ENCODE peak calls at places on chromosomes 13 and 19, in eight cellular contexts. O is AG09319, F is mucosa of gallbladder, M is cerebellum, W is posterior cingulate gyrus, L is heart right ventricle, G is Kasumi-1, Z is fibroblast of mammary gland. D is an unnamed sample.
A peak's percentile ranks its signal among the peaks of the same experiment; 100 is the strongest.

GRCh38 chr19:45976180-45976579 is 2.5 kb upstream of the NOVA2 start:
- DNase-seq in W (peak; percentile 75), F (no peak), Z (no peak), M (peak; percentile 57), G (no peak), L (no peak), O (no peak), D (no peak)

GRCh38 chr19:45041125-45041524 is 2.3 kb downstream of the CLASRP start:
- DNase-seq in L (no peak), W (no peak), F (no peak), M (no peak), G (no peak), Z (no peak), O (no peak), D (no peak)

GRCh38 chr19:39469036-39469435 is 11.6 kb upstream of the TIMM50 start:
- DNase-seq in L (no peak), W (no peak), O (no peak), M (no peak), F (no peak), Z (no peak), G (no peak), D (no peak)

GRCh38 chr13:77511552-77511951 is 24.0 kb upstream of the SCEL start:
- DNase-seq in M (no peak), F (no peak), W (no peak), L (no peak), G (no peak), O (no peak), Z (peak; percentile 34), D (no peak)

GRCh38 chr13:60584976-60585375 is 188.0 kb downstream of the TDRD3 start:
- DNase-seq in W (peak; percentile 52), G (no peak), F (no peak), L (no peak), Z (peak; percentile 56), M (no peak), O (no peak), D (no peak)

GRCh38 chr19:342801-343421 is 1.7 kb downstream of the MIER2 start:
- DNase-seq in L (peak; percentile 76), Z (peak; percentile 98), O (peak; percentile 38), G (peak; percentile 53), W (no peak), F (peak; percentile 76), M (no peak), D (no peak)

GRCh38 chr19:13984875-13985741 is 21.0 kb downstream of the RFX1 start:
- DNase-seq in Z (no peak), W (no peak), L (no peak), M (no peak), O (no peak), F (no peak), G (no peak), D (no peak)

GRCh38 chr13:114151565-114152284 is 19.3 kb upstream of the RASA3 start:
- DNase-seq in F (no peak), G (no peak), Z (peak; percentile 81), O (no peak), M (no peak), L (no peak), W (no peak), D (peak; percentile 66)

GRCh38 chr19:41541990-41542584 is 33.9 kb upstream of the CEACAM21 start:
- DNase-seq in W (no peak), M (no peak), F (peak; percentile 67), O (no peak), G (peak; percentile 73), Z (peak; percentile 34), L (peak; percentile 67), D (peak; percentile 82)

GRCh38 chr13:19961484-19961883 is 3.0 kb downstream of the ZMYM2 start:
- DNase-seq in O (no peak), G (no peak), Z (no peak), F (no peak), W (no peak), L (no peak), M (no peak), D (no peak)

GRCh38 chr19:49801966-49802661 is 11.0 kb downstream of the FUZ start:
- DNase-seq in W (peak; percentile 93), L (peak; percentile 93), O (peak; percentile 54), F (peak; percentile 90), G (no peak), Z (peak; percentile 89), M (peak; percentile 96), D (no peak)

GRCh38 chr13:106230450-106230849 is 305.0 kb downstream of the EFNB2 start:
- DNase-seq in Z (peak; percentile 76), O (no peak), L (no peak), M (no peak), G (no peak), W (no peak), F (no peak), D (no peak)

GRCh38 chr19:50331187-50332013 is 2.2 kb upstream of the KCNC3 start:
- DNase-seq in L (no peak), O (no peak), F (no peak), M (no peak), W (no peak), Z (no peak), G (no peak), D (no peak)

GRCh38 chr19:15159251-15159650 is 41.5 kb downstream of the NOTCH3 start:
- DNase-seq in G (no peak), L (no peak), W (no peak), F (no peak), M (no peak), O (no peak), Z (peak; percentile 26), D (no peak)

GRCh38 chr19:46442808-46443450 is 14.2 kb upstream of the PNMA8C start:
- DNase-seq in F (peak; percentile 29), W (no peak), M (no peak), O (peak; percentile 34), L (no peak), Z (peak; percentile 78), G (no peak), D (no peak)

GRCh38 chr19:40229484-40229883 is 3.0 kb upstream of the CCNP start:
- DNase-seq in M (no peak), Z (peak; percentile 68), F (no peak), W (no peak), O (no peak), G (no peak), L (no peak), D (no peak)

D was measured in stimulated activated naive CD8-positive, alpha-beta T cell treated with anti-CD3 and anti-CD28 coated beads, Interleukin-15, Interleukin-2, amounts not matched to agents 100 U/mL and 50 U/mL, for 24 hours.